ENCODE peak calls at places on chromosomes 4 and X, in four cellular contexts. G is IMR-90, C is H9, P is neuronal stem cell. X is an unnamed sample. For H3K9me3, the result is how much of the 10 kb centered on the place peaks cover.

GRCh38 chr4:47485047-47485692 is at the start of gene ATP10D:
- DNase-seq in C (peak), P (peak), G (peak), X (peak)

GRCh38 chr4:8289151-8289750 is 19.7 kb downstream of the HTRA3 start:
- DNase-seq in P (no peak), G (no peak), C (no peak), X (peak)

GRCh38 chrX:116317409-116317808 is 119.0 kb upstream of the SLC6A14 start:
- DNase-seq in C (no peak), P (no peak), G (no peak), X (no peak)

GRCh38 chrX:53486285-53486684 is 52.1 kb upstream of the HSD17B10 start:
- DNase-seq in C (no peak), G (no peak), P (no peak), X (no peak)

GRCh38 chrX:40474205-40474626 is 106.6 kb upstream of the ATP6AP2 start:
- DNase-seq in G (peak), C (peak), P (peak), X (peak)

GRCh38 chr4:158384407-158384806 is 137.3 kb upstream of the RXFP1 start:
- DNase-seq in G (no peak), P (no peak), C (no peak), X (no peak)

GRCh38 chr4:20085156-20085555 is 166.5 kb upstream of the SLIT2 start:
- DNase-seq in P (no peak), G (no peak), C (no peak), X (no peak)

GRCh38 chr4:17327587-17327986 is 184.3 kb downstream of the QDPR start:
- DNase-seq in P (no peak), C (no peak), G (peak), X (no peak)

GRCh38 chr4:8230033-8230432 is 30.9 kb downstream of the SH3TC1 start:
- DNase-seq in G (no peak), C (no peak), P (no peak), X (no peak)

GRCh38 chrX:69320116-69320515 is 154.9 kb upstream of the PJA1 start:
- DNase-seq in G (no peak), C (no peak), P (no peak), X (no peak)

GRCh38 chr4:107757860-107758476 is 37.9 kb upstream of the PAPSS1 start:
- DNase-seq in P (no peak), G (peak), C (no peak), X (peak)

GRCh38 chr4:139973015-139973414 is 181.0 kb downstream of the MAML3 start:
- DNase-seq in P (no peak), G (peak), C (no peak), X (no peak)

GRCh38 chr4:13464543-13464942 is 19.6 kb downstream of the RAB28 start:
- DNase-seq in G (no peak), P (no peak), C (no peak), X (no peak)

GRCh38 chr4:27381806-27382205 is 521.2 kb downstream of the STIM2 start:
- DNase-seq in P (no peak), G (no peak), C (no peak), X (no peak)

GRCh38 chrX:119684916-119685224 is 8.1 kb downstream of the SEPTIN6 start:
- DNase-seq in C (no peak), G (no peak), P (no peak), X (no peak)

GRCh38 chr4:30720656-30721352 is 635 bp downstream of the PCDH7 start:
- DNase-seq in P (peak), C (peak), G (peak), X (no peak)

GRCh38 chr4:122861544-122861943 is 34.9 kb downstream of the FGF2 start:
- DNase-seq in C (no peak), P (no peak), G (no peak), X (no peak)

GRCh38 chrX:32847921-32848320 is 363.4 kb downstream of the DMD start:
- DNase-seq in P (no peak), C (no peak), G (no peak), X (no peak)

GRCh38 chrX:115013705-115014104 is 3.7 kb downstream of the IL13RA2 start:
- DNase-seq in G (peak), C (no peak), P (no peak), X (no peak)

GRCh38 chr4:39637572-39638357 is 900 bp downstream of the SMIM14 start:
- DNase-seq in P (peak), C (peak), G (peak), X (peak)

GRCh38 chr4:108725457-108725856 is 37.4 kb downstream of the ETNPPL start:
- DNase-seq in P (peak), C (no peak), G (no peak), X (no peak)

GRCh38 chrX:69133561-69134542 is 31.4 kb downstream of the PJA1 start:
- DNase-seq in G (peak), P (peak), C (peak), X (peak)

GRCh38 chr4:35038079-35038805 is 1206.1 kb downstream of the ARAP2 start:
- DNase-seq in G (no peak), P (no peak), C (no peak), X (no peak)

GRCh38 chrX:122586831-122587230 is 597.2 kb upstream of the GRIA3 start:
- DNase-seq in P (no peak), G (no peak), C (no peak), X (no peak)

GRCh38 chr4:184815046-184815877 is 10.5 kb downstream of the ACSL1 start:
- DNase-seq in C (peak), G (peak), P (no peak), X (peak)

GRCh38 chr4:125838924-125839323 is 524.2 kb downstream of the FAT4 start:
- DNase-seq in C (no peak), G (peak), P (no peak), X (no peak)

GRCh38 chr4:158769175-158769831 is 477 bp downstream of the FNIP2 start:
- DNase-seq in P (no peak), C (peak), G (no peak), X (peak)

GRCh38 chr4:2071912-2072867 is 13.1 kb downstream of the NAT8L start:
- DNase-seq in P (no peak), C (no peak), G (no peak), X (no peak)

GRCh38 chrX:96700625-96701024 is 16.0 kb downstream of the DIAPH2 start:
- DNase-seq in C (no peak), G (no peak), P (no peak), X (no peak)

GRCh38 chrX:295136-295535 is 14.0 kb downstream of the PLCXD1 start:
- DNase-seq in G (no peak), P (no peak), C (no peak), X (no peak)

GRCh38 chrX:150984164-150984824 is 1.2 kb downstream of the HMGB3 start:
- DNase-seq in G (no peak), C (no peak), P (peak), X (no peak)

GRCh38 chrX:53294024-53294648 is 12.8 kb upstream of the IQSEC2 start:
- DNase-seq in P (no peak), G (peak), C (no peak), X (peak)

DNA sequence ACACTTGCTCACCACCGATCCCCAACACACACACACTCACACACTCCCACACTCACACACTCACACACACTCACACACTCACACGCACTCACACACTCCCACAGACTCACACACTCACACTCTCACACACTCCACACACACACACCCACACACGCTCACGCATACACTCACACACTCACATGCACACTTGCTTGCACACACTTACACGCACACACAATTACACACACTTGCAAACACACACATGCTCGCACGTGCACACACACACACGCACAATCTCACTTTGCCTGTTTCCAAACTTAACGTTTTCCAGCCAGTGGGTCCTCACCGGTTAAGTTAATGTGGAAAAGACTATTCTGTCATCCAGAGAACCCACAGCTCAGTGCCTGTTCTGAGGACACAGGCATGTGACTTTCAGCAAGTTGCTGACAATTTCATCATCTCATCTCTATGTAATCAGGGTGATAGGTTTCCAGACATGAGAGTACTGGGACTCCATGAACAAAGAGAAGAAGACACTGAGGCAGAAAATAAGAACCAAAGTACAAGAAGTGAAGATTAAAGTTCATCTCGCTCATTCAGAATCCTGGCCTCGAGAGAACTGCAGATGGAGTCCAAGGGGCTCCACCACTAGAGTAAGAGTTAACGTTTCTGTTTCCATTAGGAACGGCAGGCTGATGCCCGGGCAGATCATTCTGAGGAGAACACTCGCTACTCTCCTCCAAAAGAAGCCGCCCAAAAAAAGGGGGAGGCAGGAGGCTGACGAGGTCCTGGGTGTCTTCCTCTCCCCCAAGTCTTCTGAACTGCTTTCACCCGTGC is 153.2 kb upstream of the FRG1 start:
- DNase-seq in C (no peak), P (no peak), G (no peak), X (no peak)
- H4K91ac ChIP-seq in C (no peak), P (no peak), G (no peak), X (no peak)

GRCh38 chr4:165464338-165464737 is 85.5 kb downstream of the CPE start:
- DNase-seq in P (no peak), C (no peak), G (no peak), X (no peak)

GRCh38 chr4:165474784-165475705 is 96.2 kb downstream of the CPE start:
- DNase-seq in C (no peak), G (no peak), P (no peak), X (no peak)

GRCh38 chr4:165464813-165465381 is 86.1 kb downstream of the CPE start:
- DNase-seq in G (peak), P (peak), C (no peak), X (no peak)

GRCh38 chr4:165472943-165473676 is 94.3 kb downstream of the CPE start:
- DNase-seq in P (peak), C (no peak), G (no peak), X (no peak)

GRCh38 chr4:165470009-165470408 is 91.2 kb downstream of the CPE start:
- DNase-seq in P (no peak), C (no peak), G (no peak), X (no peak)
- H3K9me3 ChIP-seq in P (under half), C (under half), G (under half), X (under half)

GRCh38 chr4:114561590-114561989 is 37.0 kb upstream of the UGT8 start:
- DNase-seq in C (no peak), P (no peak), G (no peak), X (no peak)
- H4K91ac ChIP-seq in C (no peak), P (no peak), G (no peak), X (no peak)

GRCh38 chrX:107076158-107076557 is 42.5 kb downstream of the RBM41 start:
- DNase-seq in G (no peak), C (no peak), P (no peak), X (no peak)
- H3K9me3 ChIP-seq in G (under half), C (under half), P (under half), X (under half)

GRCh38 chr4:114911141-114911540 is 202.3 kb downstream of the NDST4 start:
- DNase-seq in P (no peak), G (no peak), C (no peak), X (no peak)
- H4K91ac ChIP-seq in P (no peak), G (no peak), C (no peak), X (no peak)

DNA sequence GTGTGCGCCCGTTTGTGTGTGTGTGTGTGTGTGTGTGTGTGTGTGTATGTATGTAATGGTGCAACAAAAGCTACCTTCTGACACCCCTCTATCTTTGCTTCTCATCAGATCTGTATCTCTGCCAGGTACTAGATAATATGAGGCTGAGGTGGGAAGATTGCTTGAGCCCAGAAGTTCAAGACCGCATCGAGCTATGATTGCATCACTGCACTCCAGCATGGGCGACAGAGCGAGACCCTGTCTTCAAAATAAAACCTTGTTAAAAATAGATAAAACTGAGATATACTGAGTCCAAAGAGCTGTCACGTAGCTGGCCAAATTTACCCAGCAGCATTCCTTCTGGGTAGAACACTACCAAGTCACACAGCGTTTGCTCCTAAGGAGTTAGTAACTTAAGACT is 18.4 kb downstream of the NLGN4X start:
- DNase-seq in P (no peak), G (no peak), C (no peak), X (no peak)
- H3K9me3 ChIP-seq in P (under half), G (under half), C (under half), X (under half)

GRCh38 chr4:174521800-174522182 is 497 bp downstream of the HPGD start:
- DNase-seq in P (peak), G (no peak), C (peak), X (peak)

GRCh38 chr4:174524242-174524641 is 2.0 kb upstream of the HPGD start:
- DNase-seq in P (no peak), C (no peak), G (no peak), X (peak)

GRCh38 chr4:174520655-174521054 is 1.6 kb downstream of the HPGD start:
- DNase-seq in G (no peak), C (no peak), P (no peak), X (no peak)

GRCh38 chr4:174523003-174523693 is 860 bp upstream of the HPGD start:
- DNase-seq in G (no peak), C (no peak), P (no peak), X (peak)

DNA sequence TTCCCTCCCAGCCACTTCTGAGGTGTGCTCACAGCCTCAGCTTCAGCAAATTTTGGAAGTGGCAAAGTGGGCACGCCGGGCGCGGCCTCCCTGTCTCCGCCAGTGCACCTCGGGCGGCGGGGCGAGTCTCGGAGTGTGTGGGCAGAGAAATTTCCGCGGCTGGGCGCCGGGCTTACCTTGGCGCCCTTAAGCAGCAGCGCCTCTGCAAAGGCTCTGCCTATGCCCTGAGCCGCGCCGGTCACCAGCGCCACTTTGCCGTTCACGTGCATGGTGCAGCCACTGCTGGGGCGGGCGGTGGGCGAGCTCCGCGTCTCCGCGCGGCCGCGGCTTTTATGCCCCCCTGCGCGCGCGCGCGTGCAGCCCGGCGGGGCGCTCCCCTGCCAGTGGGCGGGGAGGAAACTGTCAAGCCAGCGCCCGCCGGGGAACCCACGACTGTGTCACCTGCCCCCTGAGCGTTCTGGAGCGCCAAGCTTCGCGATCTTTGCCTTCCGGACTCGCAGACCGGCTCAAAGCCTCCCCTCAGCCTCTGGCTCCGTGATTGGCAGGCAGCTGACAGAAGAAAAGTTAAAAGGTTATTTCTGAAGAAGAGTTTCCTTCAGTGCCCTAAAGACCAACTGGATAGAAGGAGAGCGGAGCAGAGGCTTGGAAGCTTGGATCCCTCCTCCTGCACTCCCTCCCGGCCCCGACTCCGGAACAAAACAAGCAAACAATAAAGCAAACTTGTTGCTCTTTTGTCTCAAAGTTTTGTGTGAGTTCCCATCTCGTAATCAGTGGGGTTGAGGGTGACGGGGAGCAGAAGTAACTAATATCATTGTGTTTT is at the start of gene HPGD:
- DNase-seq in G (no peak), P (peak), C (peak), X (peak)
- H4K91ac ChIP-seq in G (no peak), P (no peak), C (no peak), X (peak)

GRCh38 chrX:145813081-145813480 is 4.5 kb upstream of the SLITRK2 start:
- DNase-seq in G (no peak), C (no peak), P (no peak), X (no peak)

GRCh38 chrX:145818522-145819075 is 970 bp downstream of the SLITRK2 start:
- DNase-seq in P (no peak), G (no peak), C (no peak), X (no peak)

GRCh38 chrX:145817666-145818521 is at the start of gene SLITRK2:
- DNase-seq in P (no peak), G (no peak), C (peak), X (no peak)

GRCh38 chrX:145817299-145817665 is 347 bp upstream of the SLITRK2 start:
- DNase-seq in G (no peak), P (no peak), C (peak), X (no peak)

DNA sequence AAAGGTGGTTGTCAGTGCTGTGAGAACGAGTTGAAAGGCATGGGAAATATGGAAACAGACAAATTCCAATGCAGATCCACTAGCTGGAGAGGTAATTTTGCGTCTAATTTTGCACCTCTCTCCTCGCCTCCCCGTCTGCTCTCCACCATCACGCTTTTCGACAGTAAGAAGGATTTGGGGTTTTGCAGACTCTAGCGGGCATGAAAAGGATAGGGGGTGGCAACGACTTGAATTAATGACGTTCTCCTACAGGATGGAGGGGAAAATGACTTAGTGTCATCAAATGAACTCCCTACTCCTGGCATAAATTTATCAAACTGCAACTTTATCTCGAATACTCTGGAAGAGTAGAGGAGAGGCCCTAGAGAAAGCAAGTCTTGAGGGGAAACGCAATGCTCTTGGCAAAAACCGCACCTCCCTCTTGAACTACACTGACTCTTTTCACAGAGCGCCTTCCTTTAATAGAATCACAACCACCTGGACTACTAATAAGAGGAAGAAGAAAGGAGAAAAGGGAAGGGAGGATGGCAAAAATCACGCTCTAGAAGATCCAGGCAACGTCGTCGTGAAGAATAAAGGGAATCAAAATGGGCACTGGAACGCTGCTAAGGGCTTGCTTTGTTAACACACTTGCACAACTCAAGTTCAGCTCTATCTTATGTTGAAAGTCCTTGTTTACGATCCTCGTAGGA is 876 bp upstream of the SLITRK2 start:
- DNase-seq in G (no peak), C (no peak), P (no peak), X (no peak)
- H3K9me3 ChIP-seq in G (under half), C (under half), P (under half), X (under half)

X was measured in trophoblast cell.